ENCODE peak calls at places on chromosomes 5 and 9, in five cellular contexts. X is RWPE2, W is fibroblast of pulmonary artery, Z is AG04450, V is HCT116. K is an unnamed sample.

GRCh38 chr9:37324691-37325490 is 97.6 kb upstream of the GRHPR start:
- DNase-seq in Z (no peak), X (no peak), W (no peak), V (no peak), K (no peak)

GRCh38 chr5:75466317-75466716 is 45.1 kb downstream of the CERT1 start:
- DNase-seq in W (no peak), Z (no peak), V (no peak), X (no peak), K (no peak)

GRCh38 chr5:73119492-73120157 is 750 bp upstream of the TMEM171 start:
- DNase-seq in X (no peak), V (no peak), W (no peak), Z (no peak), K (no peak)

GRCh38 chr9:95336281-95336680 is 18.8 kb upstream of the FANCC start:
- DNase-seq in X (no peak), Z (no peak), V (no peak), W (peak), K (no peak)

GRCh38 chr5:65299841-65300240 is 181.9 kb downstream of the ADAMTS6 start:
- DNase-seq in W (peak), X (no peak), Z (peak), V (no peak), K (no peak)

GRCh38 chr9:125204477-125204876 is 4.1 kb downstream of the RABEPK start:
- DNase-seq in X (no peak), W (no peak), V (no peak), Z (no peak), K (no peak)

GRCh38 chr5:68529581-68529980 is 314.0 kb downstream of the PIK3R1 start:
- DNase-seq in Z (no peak), W (no peak), V (no peak), X (no peak), K (no peak)

GRCh38 chr9:37200572-37201005 is 80.2 kb downstream of the ZCCHC7 start:
- DNase-seq in X (no peak), V (no peak), W (peak), Z (no peak), K (no peak)

GRCh38 chr9:98786750-98787510 is 9.4 kb downstream of the ANKS6 start:
- DNase-seq in W (no peak), X (no peak), V (no peak), Z (no peak), K (no peak)

GRCh38 chr5:117414926-117415325 is 840.3 kb upstream of the SEMA6A start:
- DNase-seq in W (peak), X (no peak), Z (no peak), V (no peak), K (no peak)

GRCh38 chr5:142179776-142180387 is 71.3 kb downstream of the NDFIP1 start:
- DNase-seq in V (no peak), X (peak), Z (no peak), W (no peak), K (no peak)

GRCh38 chr9:123867034-123867433 is 62.9 kb downstream of the DENND1A start:
- DNase-seq in Z (no peak), X (no peak), W (peak), V (no peak), K (no peak)

GRCh38 chr9:132472199-132472598 is 62.2 kb downstream of the CFAP77 start:
- DNase-seq in V (no peak), X (no peak), Z (no peak), W (no peak), K (no peak)

GRCh38 chr5:152140391-152140790 is 215.7 kb upstream of the GLRA1 start:
- DNase-seq in Z (no peak), W (no peak), V (no peak), X (no peak), K (no peak)

GRCh38 chr5:143466632-143467031 is 63.1 kb upstream of the NR3C1 start:
- DNase-seq in W (no peak), Z (no peak), X (no peak), V (no peak), K (no peak)

GRCh38 chr5:95699337-95699736 is 16.5 kb upstream of the SPATA9 start:
- DNase-seq in V (no peak), Z (no peak), X (no peak), W (no peak), K (no peak)

GRCh38 chr5:176533894-176534611 is 3.1 kb downstream of the RNF44 start:
- DNase-seq in V (no peak), X (no peak), W (no peak), Z (no peak), K (no peak)

GRCh38 chr5:52015760-52016159 is 632.5 kb downstream of the ISL1 start:
- DNase-seq in X (no peak), V (no peak), W (no peak), Z (no peak), K (no peak)

GRCh38 chr9:114606068-114606467 is 5.0 kb upstream of the TMEM268 start:
- DNase-seq in W (peak), Z (no peak), V (no peak), X (no peak), K (no peak)

GRCh38 chr5:95262933-95263660 is 21.8 kb downstream of the MCTP1 start:
- DNase-seq in V (no peak), X (no peak), W (no peak), Z (no peak), K (no peak)

GRCh38 chr9:100020121-100020780 is 78.5 kb downstream of the ERP44 start:
- DNase-seq in W (peak), V (no peak), X (no peak), Z (no peak), K (no peak)

GRCh38 chr9:35104586-35104985 is 1.7 kb upstream of the STOML2 start:
- DNase-seq in Z (no peak), W (no peak), V (no peak), X (no peak), K (no peak)

GRCh38 chr5:39755452-39755851 is 330.7 kb upstream of the DAB2 start:
- DNase-seq in X (no peak), Z (no peak), W (peak), V (no peak), K (no peak)

GRCh38 chr9:130694205-130694604 is 625 bp downstream of the EXOSC2 start:
- DNase-seq in V (no peak), X (no peak), Z (no peak), W (no peak), K (no peak)

GRCh38 chr9:130689937-130690700 is 3.5 kb upstream of the EXOSC2 start:
- DNase-seq in W (peak), Z (peak), V (peak), X (no peak), K (no peak)

GRCh38 chr9:130693426-130694191 is at the start of gene EXOSC2:
- DNase-seq in V (peak), X (peak), Z (peak), W (peak), K (peak)

GRCh38 chr9:130693101-130693425 is 517 bp upstream of the EXOSC2 start:
- DNase-seq in Z (no peak), W (no peak), V (no peak), X (no peak), K (no peak)

GRCh38 chr9:130692365-130692764 is 1.2 kb upstream of the EXOSC2 start:
- DNase-seq in V (no peak), Z (no peak), X (no peak), W (no peak), K (no peak)
- TF ChIP-seq CTCF in V (peak), Z (peak), X (no peak), W (no peak), K (peak)

DNA sequence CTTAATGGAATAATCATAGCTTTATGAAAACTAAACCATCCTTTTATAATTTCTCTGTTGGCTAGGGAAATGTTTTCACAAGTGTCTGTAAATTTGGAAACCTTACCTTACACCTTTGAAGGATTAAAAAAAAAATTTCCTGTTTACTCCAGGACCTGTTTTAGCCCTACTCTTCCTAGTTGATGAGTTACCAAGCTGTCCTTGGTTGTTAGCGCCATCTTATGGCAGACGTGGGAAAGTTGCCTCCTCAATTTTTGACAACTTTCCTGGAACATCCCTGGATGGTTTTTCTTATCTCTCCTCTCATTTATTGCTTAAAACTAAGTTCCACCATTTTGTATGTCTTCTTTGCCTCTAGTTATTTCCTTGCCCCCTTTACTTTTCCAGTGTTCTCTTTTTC is 25.7 kb downstream of the ZSWIM6 start:
- DNase-seq in X (no peak), Z (no peak), W (no peak), V (peak), K (no peak)
- TF ChIP-seq CTCF in X (peak), Z (peak), W (peak), V (peak), K (peak)

DNA sequence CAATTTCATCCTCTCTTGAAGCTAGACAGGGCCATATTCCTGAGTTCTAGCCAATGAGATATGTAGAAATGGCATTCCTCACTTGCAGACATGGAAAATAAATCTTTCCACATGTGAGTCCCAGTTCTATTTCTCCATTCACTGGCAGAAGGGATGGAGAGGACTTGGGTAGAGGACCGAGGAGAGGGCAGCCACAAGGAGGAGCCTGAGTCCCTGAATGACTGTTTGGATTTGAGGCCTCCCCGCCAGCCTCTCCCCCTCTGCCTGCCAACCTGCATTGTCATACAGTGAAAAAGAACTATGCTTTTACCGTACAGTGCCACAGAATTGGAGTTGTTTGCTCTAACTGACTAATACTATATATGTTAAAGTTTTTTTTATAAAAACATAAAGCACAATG is 583.0 kb upstream of the WWC1 start:
- DNase-seq in W (no peak), V (no peak), Z (no peak), X (no peak), K (no peak)
- TF ChIP-seq CTCF in W (no peak), V (no peak), Z (no peak), X (peak), K (no peak)

GRCh38 chr9:112091805-112092204 is 83.3 kb downstream of the SUSD1 start:
- DNase-seq in X (no peak), Z (no peak), W (peak), V (no peak), K (no peak)
- TF ChIP-seq CTCF in X (peak), Z (peak), W (peak), V (peak), K (peak)

GRCh38 chr9:11697101-11697500 is 996.1 kb upstream of the TYRP1 start:
- DNase-seq in X (no peak), Z (no peak), V (no peak), W (no peak), K (no peak)
- TF ChIP-seq CTCF in X (no peak), Z (no peak), V (no peak), W (no peak), K (no peak)

GRCh38 chr9:128733256-128733655 is 9.3 kb upstream of the ZDHHC12 start:
- DNase-seq in Z (peak), X (peak), V (peak), W (peak), K (no peak)
- TF ChIP-seq CTCF in Z (peak), X (peak), V (peak), W (peak), K (peak)

DNA sequence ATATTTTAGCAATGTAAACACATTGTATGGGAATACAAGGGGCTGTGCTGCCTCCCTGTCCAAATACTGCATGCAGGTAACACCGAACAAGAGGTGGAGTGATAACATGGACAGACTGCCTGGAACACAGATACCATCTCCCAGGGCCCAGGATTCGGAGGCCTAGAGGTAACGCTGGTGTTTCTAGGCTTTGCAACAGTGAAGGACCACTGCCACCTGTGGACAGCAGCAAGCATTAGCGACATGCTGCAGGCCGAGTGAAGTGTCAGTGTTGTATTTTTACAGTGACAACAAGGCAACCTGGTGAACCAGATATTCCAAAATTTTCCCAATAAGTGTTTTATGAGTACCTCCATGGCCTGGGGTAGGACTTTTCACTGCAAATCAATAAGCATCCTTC is 379.2 kb downstream of the DMRT2 start:
- DNase-seq in V (no peak), X (no peak), W (peak), Z (no peak), K (no peak)
- TF ChIP-seq CTCF in V (no peak), X (peak), W (no peak), Z (no peak), K (peak)

GRCh38 chr9:17528859-17529258 is 50.0 kb upstream of the SH3GL2 start:
- DNase-seq in Z (no peak), X (no peak), V (no peak), W (peak), K (no peak)
- TF ChIP-seq CTCF in Z (peak), X (peak), V (peak), W (peak), K (peak)